ENCODE peak calls at places on chromosomes 13 and 19, in five cellular contexts. Q is upper lobe of right lung, W is breast epithelium, S is lower lobe of right lung, O is BE2C. I is an unnamed sample.

GRCh38 chr13:60519496-60519895 is 122.5 kb downstream of the TDRD3 start:
- DNase-seq in Q (no peak), W (no peak), S (no peak), O (no peak), I (no peak)

GRCh38 chr13:98665638-98665995 is 86.9 kb downstream of the SLC15A1 start:
- DNase-seq in Q (no peak), W (no peak), S (no peak), O (no peak), I (no peak)

GRCh38 chr13:29479716-29480492 is 115.6 kb downstream of the SLC7A1 start:
- DNase-seq in Q (no peak), W (no peak), S (no peak), O (no peak), I (no peak)

GRCh38 chr19:12984143-12984627 is 11.1 kb upstream of the NFIX start:
- DNase-seq in Q (no peak), W (no peak), S (no peak), O (no peak), I (no peak)

GRCh38 chr13:26968431-26969335 is 202.9 kb downstream of the USP12 start:
- DNase-seq in Q (no peak), W (no peak), S (peak; percentile 52), O (peak; percentile 90), I (no peak)

GRCh38 chr19:38842439-38843174 is 7.2 kb downstream of the HNRNPL start:
- DNase-seq in Q (no peak), W (no peak), S (no peak), O (no peak), I (no peak)

GRCh38 chr19:1093330-1093729 is 1.8 kb downstream of the POLR2E start:
- DNase-seq in Q (peak; percentile 61), W (no peak), S (no peak), O (no peak), I (no peak)

GRCh38 chr13:103539265-103539664 is 473.0 kb upstream of the SLC10A2 start:
- DNase-seq in Q (peak; percentile 32), W (no peak), S (no peak), O (peak; percentile 75), I (no peak)

GRCh38 chr13:37369618-37370017 is 228.9 kb downstream of the POSTN start:
- DNase-seq in Q (no peak), W (no peak), S (no peak), O (no peak), I (no peak)

GRCh38 chr13:25973576-25973975 is 78.2 kb downstream of the SHISA2 start:
- DNase-seq in Q (no peak), W (no peak), S (no peak), O (no peak), I (no peak)

GRCh38 chr19:5013761-5014160 is 44.8 kb downstream of the KDM4B start:
- DNase-seq in Q (no peak), W (no peak), S (no peak), O (no peak), I (no peak)

GRCh38 chr19:36679455-36679854 is 8.0 kb upstream of the ZNF567 start:
- DNase-seq in Q (no peak), W (no peak), S (no peak), O (no peak), I (no peak)

GRCh38 chr13:59176775-59177174 is 987.0 kb downstream of the DIAPH3 start:
- DNase-seq in Q (no peak), W (no peak), S (no peak), O (no peak), I (peak; percentile 15)
- TF ChIP-seq CTCF in Q (no peak), W (no peak), S (no peak), O (peak; percentile 51), I (no peak)

GRCh38 chr13:33637978-33638743 is 179.8 kb upstream of the RFC3 start:
- DNase-seq in Q (no peak), W (no peak), S (no peak), O (no peak), I (no peak)

GRCh38 chr13:33639158-33639557 is 178.8 kb upstream of the RFC3 start:
- DNase-seq in Q (no peak), W (no peak), S (no peak), O (no peak), I (no peak)

GRCh38 chr13:33636955-33637670 is 180.8 kb upstream of the RFC3 start:
- DNase-seq in Q (no peak), W (no peak), S (no peak), O (no peak), I (no peak)

GRCh38 chr13:33633701-33634525 is 184.0 kb upstream of the RFC3 start:
- DNase-seq in Q (no peak), W (no peak), S (no peak), O (no peak), I (no peak)

GRCh38 chr13:33634526-33635111 is 183.3 kb upstream of the RFC3 start:
- DNase-seq in Q (no peak), W (no peak), S (no peak), O (no peak), I (no peak)
- TF ChIP-seq CTCF in Q (no peak), W (no peak), S (no peak), O (no peak), I (no peak)

DNA sequence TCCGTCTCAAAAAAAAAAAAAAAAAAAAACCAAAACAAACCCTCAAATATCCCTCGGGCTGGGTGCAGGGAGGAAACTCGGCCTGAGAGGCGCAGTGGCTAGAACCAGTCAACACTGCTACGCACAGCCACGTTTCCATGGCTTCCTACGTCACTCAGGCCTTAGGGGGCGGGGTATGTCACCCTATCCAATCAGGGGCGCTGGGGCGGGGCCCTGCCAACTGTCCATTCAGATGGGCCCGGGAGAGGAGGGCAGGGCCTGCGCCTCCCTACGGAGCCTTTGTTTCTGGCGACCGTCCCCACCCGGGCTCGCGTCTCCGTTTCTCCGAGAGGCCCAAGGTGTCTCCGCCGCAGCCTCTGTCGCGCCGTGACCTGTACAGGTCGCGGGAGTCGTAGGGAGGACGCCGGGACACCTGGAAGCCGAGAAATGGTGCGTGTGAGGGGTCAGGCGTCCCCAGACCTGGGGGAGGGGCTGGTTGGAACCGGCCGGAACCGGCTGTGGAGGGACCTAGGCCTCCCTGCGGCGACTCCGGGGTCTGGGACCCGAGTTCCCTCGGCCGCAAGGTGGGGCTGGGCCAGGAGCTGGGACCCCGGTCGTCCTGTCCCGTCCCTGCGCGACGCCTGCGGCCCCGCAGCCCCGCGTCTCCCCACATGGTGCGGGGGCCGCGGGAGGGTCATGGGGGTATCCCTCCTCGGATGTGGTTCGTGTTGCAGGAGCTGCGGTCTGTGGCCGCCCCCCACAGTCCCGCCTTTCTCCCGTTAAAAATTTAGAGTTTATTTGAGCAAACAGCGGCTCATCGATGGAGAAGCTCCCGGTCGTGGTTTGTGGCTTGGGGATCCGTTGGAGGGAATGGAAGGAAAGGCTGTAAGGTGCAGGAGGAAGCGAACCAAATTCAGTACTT is at the start of gene ZNF627:
- DNase-seq in Q (peak; percentile 99), W (peak; percentile 99), S (peak; percentile 99), O (peak; percentile 99), I (peak; percentile 97)
- TF ChIP-seq CTCF in Q (peak; percentile 32), W (peak; percentile 17), S (peak; percentile 39), O (no peak), I (no peak)

DNA sequence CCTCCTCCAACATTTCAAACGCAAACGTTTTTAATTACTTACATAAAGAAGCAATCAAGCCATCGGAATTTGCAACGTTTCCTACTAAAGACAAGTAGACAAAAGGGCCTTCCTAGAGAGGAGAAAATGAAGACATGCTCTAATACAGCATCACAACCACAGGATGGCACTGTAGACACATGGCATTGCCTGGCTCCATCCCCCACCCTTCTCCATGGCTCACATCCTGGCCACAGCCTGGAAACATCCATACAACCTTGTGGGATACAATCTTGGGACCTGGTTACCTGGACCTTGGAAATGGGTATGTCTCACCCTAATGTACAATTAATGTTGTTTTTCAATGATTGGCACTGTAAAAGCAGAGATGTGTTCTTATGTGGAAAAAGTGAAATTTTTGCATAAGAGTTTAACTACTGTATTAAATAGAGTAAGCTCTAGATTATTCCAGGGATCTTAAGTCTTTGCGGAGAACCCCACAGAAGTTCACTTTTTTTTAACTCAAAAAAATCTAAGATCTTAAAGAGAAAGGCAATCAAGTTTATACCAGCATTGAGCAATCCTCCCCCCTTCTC is 21.5 kb downstream of the EBPL start:
- DNase-seq in Q (no peak), W (no peak), S (no peak), O (peak; percentile 70), I (peak; percentile 40)
- TF ChIP-seq CTCF in Q (peak; percentile 59), W (no peak), S (peak; percentile 57), O (peak; percentile 78), I (peak; percentile 27)

GRCh38 chr19:33840382-33840781 is 43.7 kb downstream of the KCTD15 start:
- DNase-seq in Q (peak; percentile 11), W (no peak), S (no peak), O (no peak), I (no peak)
- TF ChIP-seq CTCF in Q (no peak), W (no peak), S (no peak), O (no peak), I (no peak)

I was measured in GM20000.